ENCODE peak calls at places on chromosomes 7 and 10, in four cellular contexts. F, M, B and D are unnamed samples.

GRCh38 chr7:102890292-102890970 is 22.4 kb upstream of the LRRC17 start:
- DNase-seq in B (no peak), M (no peak), F (no peak), D (no peak)

GRCh38 chr10:56346845-56347415 is 14.1 kb downstream of the ZWINT start:
- DNase-seq in B (no peak), F (no peak), M (no peak), D (no peak)

GRCh38 chr10:79331226-79331625 is 16.0 kb upstream of the PPIF start:
- DNase-seq in M (no peak), B (no peak), F (no peak), D (no peak)

GRCh38 chr7:3238525-3239210 is 62.4 kb upstream of the SDK1 start:
- DNase-seq in M (no peak), F (no peak), B (no peak), D (no peak)

GRCh38 chr7:43537765-43538403 is 45.0 kb upstream of the STK17A start:
- DNase-seq in M (no peak), F (no peak), B (no peak), D (no peak)

GRCh38 chr7:80508440-80508839 is 3.4 kb downstream of the GNAT3 start:
- DNase-seq in B (no peak), M (no peak), F (no peak), D (no peak)

GRCh38 chr7:95915731-95916130 is 143.4 kb downstream of the DYNC1I1 start:
- DNase-seq in F (no peak), M (no peak), B (no peak), D (no peak)

GRCh38 chr7:22662031-22662430 is 65.0 kb upstream of the IL6 start:
- DNase-seq in B (no peak), F (no peak), M (no peak), D (no peak)

GRCh38 chr10:52213511-52213831 is 100.6 kb upstream of the DKK1 start:
- DNase-seq in F (peak), M (no peak), B (no peak), D (no peak)

GRCh38 chr7:122255454-122255853 is 49.1 kb downstream of the FEZF1 start:
- DNase-seq in M (no peak), F (no peak), B (no peak), D (no peak)

GRCh38 chr7:102073931-102074880 is 212.5 kb upstream of the SH2B2 start:
- DNase-seq in B (no peak), F (no peak), M (no peak), D (no peak)

GRCh38 chr7:146683439-146683838 is 566.8 kb downstream of the CNTNAP2 start:
- DNase-seq in B (no peak), F (no peak), M (no peak), D (no peak)

GRCh38 chr10:72328045-72328828 is 26.5 kb downstream of the DNAJB12 start:
- DNase-seq in B (no peak), M (peak), F (peak), D (peak)

GRCh38 chr10:16945566-16945965 is 128.3 kb upstream of the RSU1 start:
- DNase-seq in B (no peak), F (no peak), M (no peak), D (no peak)

GRCh38 chr7:37901890-37902524 is 14.6 kb downstream of the SFRP4 start:
- DNase-seq in B (no peak), F (peak), M (peak), D (no peak)

GRCh38 chr10:84946984-84947383 is 618.6 kb downstream of the CCSER2 start:
- DNase-seq in F (no peak), B (no peak), M (no peak), D (no peak)

GRCh38 chr7:101553771-101554445 is 75.2 kb downstream of the MYL10 start:
- DNase-seq in B (no peak), M (no peak), F (no peak), D (no peak)

GRCh38 chr7:22109761-22110160 is 164.1 kb upstream of the CDCA7L start:
- DNase-seq in B (no peak), F (peak), M (peak), D (peak)

GRCh38 chr10:29731760-29732159 is 97.0 kb upstream of the SVIL start:
- DNase-seq in B (no peak), M (no peak), F (no peak), D (no peak)

GRCh38 chr7:157926107-157926506 is 589.3 kb downstream of the DNAJB6 start:
- DNase-seq in B (no peak), M (no peak), F (no peak), D (no peak)

GRCh38 chr7:130143986-130144618 is 61.1 kb downstream of the TMEM209 start:
- DNase-seq in F (peak), B (no peak), M (no peak), D (no peak)

GRCh38 chr10:125626671-125627070 is 56.3 kb downstream of the TEX36 start:
- DNase-seq in B (no peak), M (no peak), F (no peak), D (no peak)

GRCh38 chr10:32190890-32191491 is 134.8 kb upstream of the KIF5B start:
- DNase-seq in B (no peak), F (peak), M (no peak), D (peak)

GRCh38 chr10:113027230-113027573 is 77.2 kb downstream of the TCF7L2 start:
- DNase-seq in B (no peak), M (no peak), F (no peak), D (no peak)

GRCh38 chr10:113028393-113029054 is 78.5 kb downstream of the TCF7L2 start:
- DNase-seq in M (no peak), B (no peak), F (no peak), D (no peak)

GRCh38 chr10:113026679-113027078 is 76.6 kb downstream of the TCF7L2 start:
- DNase-seq in B (no peak), F (no peak), M (no peak), D (no peak)

GRCh38 chr10:113029055-113029440 is 79.0 kb downstream of the TCF7L2 start:
- DNase-seq in F (no peak), B (no peak), M (no peak), D (no peak)

DNA sequence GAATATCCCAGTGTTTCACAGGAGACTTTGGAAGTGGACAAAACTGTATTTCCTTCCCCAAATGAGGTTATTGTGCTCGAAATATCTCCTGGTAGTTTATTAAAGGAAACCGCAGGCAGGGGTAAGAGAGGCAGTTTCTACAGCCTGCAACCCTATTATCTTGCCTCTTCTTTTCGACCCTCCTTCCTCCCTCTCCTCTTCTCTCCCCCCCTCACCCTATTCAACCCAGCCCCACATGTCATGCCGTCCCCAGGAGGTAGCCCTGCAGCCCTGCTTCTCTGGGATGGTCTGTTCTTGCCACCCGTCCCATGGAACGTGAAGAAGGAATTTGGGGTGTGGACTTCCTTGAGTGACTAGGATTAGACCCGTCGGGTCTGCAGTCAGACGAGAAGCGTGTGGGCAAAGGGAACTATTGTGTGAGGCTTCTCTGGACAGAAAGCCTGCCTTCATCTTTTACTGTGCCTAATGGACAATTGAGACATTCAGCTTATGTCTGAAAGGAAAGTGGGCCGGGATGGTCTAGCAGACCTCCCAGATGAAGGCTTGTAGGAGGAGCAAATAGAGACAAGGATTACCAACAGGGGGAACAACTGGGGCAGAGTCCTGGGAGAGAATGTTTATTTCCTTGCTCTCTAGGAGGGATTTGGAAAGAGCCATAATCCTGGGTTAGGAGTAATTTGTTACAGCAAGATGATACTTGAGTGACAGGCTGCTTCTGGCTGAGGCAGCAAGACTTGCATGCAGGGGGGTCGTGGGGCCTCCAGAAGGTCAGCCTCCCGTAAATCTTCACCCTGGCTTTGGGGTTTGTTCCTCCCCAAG is 77.7 kb downstream of the TCF7L2 start:
- DNase-seq in F (peak), M (no peak), B (no peak), D (peak)
- TF ChIP-seq TARDBP in F (no peak), M (no peak), B (no peak), D (no peak)

DNA sequence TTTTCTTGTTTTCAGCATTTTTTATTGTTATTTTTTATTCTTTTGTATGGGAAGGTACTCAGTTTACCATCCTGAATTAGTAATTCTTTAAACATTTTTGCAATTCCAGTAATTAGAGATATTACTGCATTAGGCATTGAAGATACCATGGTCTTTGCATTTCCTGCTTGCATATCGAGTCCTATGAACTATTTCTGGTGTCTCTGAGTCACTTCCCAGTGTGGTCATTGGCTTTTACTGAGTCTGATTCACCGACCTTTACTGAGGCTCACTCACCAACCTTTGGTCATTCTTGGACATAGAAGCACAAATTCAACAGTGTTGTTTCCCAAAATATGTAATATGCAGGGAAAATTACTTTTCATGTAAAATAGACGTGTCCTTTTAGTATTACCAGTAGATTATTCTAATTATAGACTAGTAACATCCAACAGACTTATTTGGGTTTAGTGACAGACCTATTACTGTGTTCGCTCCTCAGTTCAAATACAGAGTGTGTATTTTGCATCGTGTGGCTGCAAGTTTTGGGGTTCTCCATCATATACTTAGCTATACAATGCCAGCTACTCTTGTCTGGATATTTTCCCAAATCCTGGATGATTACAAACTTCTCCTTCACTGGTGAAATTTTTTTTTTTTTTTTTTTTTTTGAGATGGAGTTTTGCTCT is 180.7 kb upstream of the PRSS1 start:
- DNase-seq in F (no peak), M (no peak), B (no peak), D (no peak)
- TF ChIP-seq BHLHE40 in F (no peak), M (no peak), B (no peak), D (no peak)

DNA sequence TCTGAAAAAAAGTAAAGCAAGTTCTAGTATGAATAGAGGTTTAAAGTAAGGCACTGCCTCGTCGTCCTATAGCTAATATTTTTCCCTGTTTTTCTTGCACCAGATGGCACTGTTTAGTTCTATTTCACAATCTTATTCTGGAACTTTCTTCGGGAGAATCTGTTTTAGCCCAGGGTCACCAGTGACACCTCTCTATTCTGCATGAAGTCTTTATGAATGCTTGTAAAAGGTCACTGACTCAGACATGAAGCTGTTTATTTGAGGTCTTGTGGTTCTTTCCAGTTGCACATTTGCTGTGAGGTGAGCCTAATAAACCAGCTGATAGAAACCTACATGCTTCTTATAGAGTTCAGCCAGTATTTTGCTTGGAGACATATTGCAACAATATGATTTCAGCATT is 444.3 kb downstream of the AUTS2 start:
- DNase-seq in F (no peak), B (no peak), M (no peak), D (no peak)
- TF ChIP-seq TARDBP in F (no peak), B (no peak), M (no peak), D (no peak)

DNA sequence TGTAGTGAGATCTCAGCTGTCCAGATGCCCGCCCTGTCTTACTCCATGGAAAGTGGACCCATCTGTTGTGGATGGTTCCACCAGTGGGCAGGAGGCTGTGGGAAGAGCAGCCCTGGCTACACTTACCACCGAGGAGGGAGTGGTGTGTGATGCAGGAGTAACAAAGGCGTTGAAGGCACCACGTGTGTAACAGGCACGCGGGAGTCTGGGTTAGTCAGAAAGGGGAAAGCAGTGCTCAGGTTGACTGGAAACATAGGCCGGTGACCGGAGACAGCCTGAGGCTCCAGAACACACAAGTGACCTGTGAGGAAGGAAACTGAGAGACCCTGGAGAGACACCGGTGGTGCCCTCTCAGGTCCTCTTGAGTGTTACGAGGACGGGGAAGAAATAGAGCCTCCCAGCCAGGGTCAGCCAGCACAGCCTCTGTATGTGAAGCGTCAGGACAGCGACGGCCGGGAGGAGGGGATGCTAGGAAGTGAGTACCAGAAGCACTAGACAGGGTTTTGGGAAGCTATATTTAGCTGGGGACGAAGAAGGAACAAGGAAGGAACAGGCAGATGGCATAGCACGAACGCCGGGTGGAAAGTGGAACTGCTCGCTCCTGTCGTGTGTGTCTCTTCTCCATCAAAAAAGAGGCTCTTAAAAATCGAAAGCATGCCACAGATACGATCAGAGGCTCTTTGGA is 51.7 kb downstream of the DAGLB start:
- DNase-seq in M (no peak), F (no peak), B (no peak), D (no peak)
- TF ChIP-seq BHLHE40 in M (no peak), F (no peak), B (no peak), D (no peak)